ENCODE peak calls at places on chromosomes 4 and X, in seven cellular contexts. Z, R, S, L, X, O and Y are unnamed samples.

GRCh38 chrX:11381464-11381863 is 88.3 kb downstream of the AMELX start:
- DNase-seq in Z (peak), R (no peak), S (peak), L (peak), X (peak), O (peak), Y (no peak)

GRCh38 chr4:173288296-173288695 is 45.9 kb downstream of the HMGB2 start:
- DNase-seq in Z (peak), R (no peak), S (peak), L (peak), X (no peak), O (peak), Y (peak)

GRCh38 chr4:78414116-78414515 is 137.5 kb upstream of the ANXA3 start:
- DNase-seq in Z (no peak), R (no peak), S (no peak), L (no peak), X (no peak), O (no peak), Y (no peak)

GRCh38 chr4:168877779-168878491 is 132.1 kb downstream of the CBR4 start:
- DNase-seq in Z (no peak), R (peak), S (no peak), L (peak), X (no peak), O (peak), Y (peak)

GRCh38 chr4:100981447-100982204 is 365.7 kb downstream of the PPP3CA start:
- DNase-seq in Z (peak), R (no peak), S (no peak), L (no peak), X (no peak), O (no peak), Y (peak)

GRCh38 chr4:48333587-48333986 is 7.7 kb upstream of the SLAIN2 start:
- DNase-seq in Z (no peak), R (no peak), S (no peak), L (no peak), X (no peak), O (no peak), Y (no peak)

GRCh38 chr4:40887690-40888089 is 137.9 kb downstream of the NSUN7 start:
- DNase-seq in Z (peak), R (no peak), S (no peak), L (no peak), X (peak), O (no peak), Y (peak)

GRCh38 chr4:34486964-34487363 is 1757.3 kb downstream of the ARAP2 start:
- DNase-seq in Z (no peak), R (no peak), S (no peak), L (no peak), X (no peak), O (no peak), Y (no peak)

GRCh38 chr4:149120331-149121014 is 678.3 kb upstream of the NR3C2 start:
- DNase-seq in Z (peak), R (no peak), S (no peak), L (no peak), X (no peak), O (no peak), Y (no peak)

GRCh38 chr4:16377887-16378286 is 151.6 kb upstream of the TAPT1 start:
- DNase-seq in Z (no peak), R (no peak), S (no peak), L (peak), X (no peak), O (no peak), Y (no peak)

GRCh38 chr4:139806929-139807328 is 141.3 kb downstream of the MGST2 start:
- DNase-seq in Z (no peak), R (no peak), S (no peak), L (no peak), X (no peak), O (no peak), Y (no peak)
- TF ChIP-seq CTCF in Z (no peak), R (no peak), S (no peak), L (no peak), X (no peak), O (no peak), Y (no peak)

GRCh38 chr4:13816472-13816871 is 188.9 kb upstream of the BOD1L1 start:
- DNase-seq in Z (no peak), R (no peak), S (no peak), L (no peak), X (no peak), O (no peak), Y (no peak)

DNA sequence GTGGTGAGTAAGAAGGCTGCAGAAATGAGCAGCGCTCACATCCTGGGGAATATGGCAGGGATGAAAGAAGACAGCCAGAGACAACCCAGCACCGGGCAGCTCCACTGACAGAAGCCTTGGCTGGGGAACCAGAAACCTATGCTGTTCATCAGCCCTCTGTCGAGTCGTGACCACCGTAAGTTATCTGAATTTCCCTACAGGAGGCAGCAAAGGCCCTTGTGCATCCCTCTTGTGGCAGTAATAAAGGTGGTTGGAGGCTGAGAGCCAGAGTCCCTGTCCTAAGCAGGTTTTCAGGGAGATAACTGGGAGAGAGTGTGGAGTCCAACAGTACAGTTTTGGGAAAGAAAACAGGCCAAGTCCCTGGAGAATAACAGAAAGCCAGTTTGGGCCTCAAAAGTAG is 194.0 kb upstream of the BOD1L1 start:
- DNase-seq in Z (no peak), R (no peak), S (no peak), L (peak), X (no peak), O (no peak), Y (no peak)
- TF ChIP-seq CTCF in Z (no peak), R (no peak), S (no peak), L (no peak), X (no peak), O (no peak), Y (no peak)

GRCh38 chr4:142683997-142684396 is 162.1 kb downstream of the INPP4B start:
- DNase-seq in Z (no peak), R (no peak), S (no peak), L (no peak), X (peak), O (no peak), Y (no peak)
- TF ChIP-seq CTCF in Z (no peak), R (no peak), S (no peak), L (no peak), X (peak), O (no peak), Y (no peak)

DNA sequence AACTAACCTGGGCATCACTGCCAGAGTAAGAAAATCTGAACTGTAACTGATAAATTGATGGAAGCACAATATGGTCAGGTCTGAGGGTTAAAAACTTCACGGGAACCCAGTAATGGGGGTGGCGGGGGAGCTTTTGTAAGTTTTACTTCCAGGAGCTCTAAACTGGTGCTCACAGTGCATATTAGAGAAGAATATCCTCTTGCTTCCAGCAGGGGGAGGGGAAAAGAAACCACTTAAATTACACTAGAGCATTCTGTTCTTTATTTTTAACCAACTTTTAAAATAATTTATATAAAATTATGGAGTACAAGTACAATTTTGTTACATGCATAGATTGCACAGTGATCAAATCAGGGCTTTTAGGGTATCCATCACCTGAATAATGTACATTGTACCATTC is 33.7 kb downstream of the WDR17 start:
- DNase-seq in Z (no peak), R (no peak), S (no peak), L (no peak), X (no peak), O (no peak), Y (no peak)
- TF ChIP-seq CTCF in Z (no peak), R (no peak), S (no peak), L (no peak), X (no peak), O (no peak), Y (peak)

DNA sequence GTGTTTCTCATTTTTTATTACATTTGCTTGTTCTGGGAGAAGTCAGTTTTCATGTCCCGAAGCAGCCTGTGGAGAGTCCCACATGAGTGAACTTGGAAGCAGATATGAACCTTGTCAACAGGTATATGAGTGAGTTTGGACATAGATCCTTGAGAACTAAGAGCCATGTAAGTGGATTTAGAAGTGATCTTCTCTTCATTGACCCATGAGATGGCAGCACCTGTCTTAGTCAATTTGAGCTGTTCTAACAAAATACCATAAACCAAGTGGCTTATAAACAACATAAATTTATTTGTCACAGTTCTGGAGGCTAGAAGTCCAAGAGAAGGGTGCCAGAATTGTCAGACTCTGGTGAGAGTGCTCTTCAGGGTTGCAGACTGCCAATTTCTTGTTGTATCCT is 1043.8 kb downstream of the ADGRL3 start:
- DNase-seq in Z (no peak), R (no peak), S (no peak), L (no peak), X (no peak), O (no peak), Y (no peak)
- TF ChIP-seq CTCF in Z (no peak), R (no peak), S (no peak), L (no peak), X (no peak), O (no peak), Y (no peak)